ENCODE peak calls at places on chromosomes 16 and 17, in five cellular contexts. N is GM12865, R is uterus, E is mucosa of descending colon, U is kidney. Z is an unnamed sample.

GRCh38 chr17:49515196-49515770 is 20.2 kb downstream of the NGFR start:
- DNase-seq in R (peak), N (peak), U (peak), E (peak), Z (peak)

GRCh38 chr17:81252336-81253329 is 13.5 kb downstream of the NDUFAF8 start:
- DNase-seq in U (peak), E (no peak), N (no peak), R (no peak), Z (no peak)

GRCh38 chr17:64515419-64515818 is 8.6 kb downstream of the CEP95 start:
- DNase-seq in N (no peak), U (no peak), E (no peak), R (no peak), Z (no peak)

GRCh38 chr17:3221850-3222249 is 14.4 kb downstream of the OR1A1 start:
- DNase-seq in R (no peak), N (no peak), U (no peak), E (no peak), Z (no peak)

GRCh38 chr17:56290486-56291118 is 137.3 kb downstream of the ANKFN1 start:
- DNase-seq in E (no peak), R (no peak), U (no peak), N (peak), Z (no peak)

GRCh38 chr16:1645914-1646525 is 32.1 kb upstream of the JPT2 start:
- DNase-seq in U (no peak), E (no peak), R (no peak), N (no peak), Z (no peak)

GRCh38 chr16:81861503-81861902 is 82.4 kb downstream of the PLCG2 start:
- DNase-seq in U (peak), N (no peak), E (no peak), R (no peak), Z (no peak)

GRCh38 chr16:69613283-69614154 is 47.8 kb downstream of the NFAT5 start:
- DNase-seq in N (peak), E (peak), R (no peak), U (no peak), Z (no peak)

GRCh38 chr17:36731806-36732205 is 130.4 kb downstream of the MRM1 start:
- DNase-seq in U (no peak), E (no peak), R (no peak), N (no peak), Z (no peak)

GRCh38 chr16:58661199-58661830 is 23.3 kb downstream of the SLC38A7 start:
- DNase-seq in U (no peak), R (peak), N (peak), E (peak), Z (peak)

GRCh38 chr17:77328823-77329740 is 188.3 kb downstream of the SEC14L1 start:
- DNase-seq in E (peak), N (no peak), R (no peak), U (peak), Z (peak)

DNA sequence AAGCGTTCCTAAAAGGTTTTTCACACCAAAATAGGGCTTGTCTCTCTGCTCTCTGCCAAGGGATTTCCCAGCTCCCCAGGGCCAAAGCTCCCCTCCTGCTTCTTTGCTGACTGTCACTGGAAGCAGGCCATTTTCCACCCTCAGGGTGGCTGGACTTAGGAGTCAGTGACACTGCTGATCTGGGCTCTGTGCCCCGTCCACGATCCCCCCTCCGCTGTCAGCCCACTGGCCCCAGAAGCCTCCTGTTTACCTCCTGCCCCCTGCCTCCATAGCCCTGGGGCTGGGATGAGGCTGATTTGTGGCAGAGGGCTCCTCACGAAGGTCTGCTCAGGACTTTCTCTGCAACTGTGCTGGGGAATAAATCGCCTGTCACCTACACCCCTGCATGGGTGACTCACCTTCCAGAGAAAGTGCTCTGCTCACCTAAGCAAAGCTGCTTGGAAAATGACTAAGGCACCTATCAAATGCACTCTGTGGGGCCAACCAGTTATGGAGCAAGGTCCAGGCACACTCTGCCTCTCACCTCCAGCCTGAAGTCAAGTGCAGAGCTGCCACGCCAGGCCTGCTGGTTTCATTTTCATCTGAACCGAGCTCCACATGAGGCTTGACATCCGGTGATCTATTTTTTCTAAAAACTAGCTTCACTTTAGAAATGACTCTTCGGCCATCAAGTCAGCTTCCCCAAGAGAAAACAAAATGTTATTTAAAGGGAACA is 4.9 kb downstream of the MAP3K14 start:
- DNase-seq in E (peak), N (peak), U (peak), R (peak), Z (peak)
- H3K4me3 ChIP-seq in E (no peak), N (peak), U (peak), R (no peak), Z (no peak)

DNA sequence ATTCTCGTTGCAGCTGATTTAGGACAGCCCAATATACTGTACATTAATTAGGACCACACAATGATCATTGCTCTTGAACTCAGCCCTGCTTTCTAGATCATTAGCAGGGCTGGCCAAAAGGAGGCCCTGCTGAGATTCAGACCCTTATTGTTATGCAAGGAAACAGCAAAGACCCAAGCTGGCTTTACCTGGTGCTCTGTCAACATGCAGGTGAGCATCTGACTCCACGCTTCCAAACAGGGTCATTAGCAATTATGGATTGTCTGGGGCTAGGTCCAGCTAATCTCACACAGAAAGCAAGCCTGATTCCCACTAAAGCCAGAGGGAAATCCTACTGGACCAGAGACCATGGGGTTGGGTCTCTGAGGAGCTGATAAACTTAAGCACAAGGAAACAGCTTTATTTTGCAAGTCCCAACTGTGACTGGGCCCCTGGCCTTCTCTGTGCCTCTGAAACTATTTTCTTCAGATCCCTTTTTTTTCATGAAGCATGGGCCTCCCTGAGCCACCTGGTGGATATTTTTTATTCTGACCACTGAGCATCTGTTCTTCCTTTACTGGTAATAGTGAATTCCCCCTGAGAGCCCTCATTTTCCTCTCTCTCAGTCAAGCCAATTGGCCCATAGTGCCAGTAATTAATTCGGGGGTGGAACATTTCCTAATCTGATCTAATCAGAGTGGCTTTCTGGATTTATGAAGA is 236.1 kb downstream of the GRIN2A start:
- DNase-seq in N (peak), R (no peak), U (no peak), E (peak), Z (no peak)
- TF ChIP-seq CTCF in N (peak), R (no peak), U (no peak), E (no peak), Z (no peak)

GRCh38 chr17:76080207-76080933 is 1.4 kb downstream of the ZACN start:
- DNase-seq in R (no peak), N (no peak), E (no peak), U (peak), Z (no peak)

GRCh38 chr17:76081295-76082210 is 2.6 kb downstream of the ZACN start:
- DNase-seq in U (peak), E (no peak), N (no peak), R (no peak), Z (no peak)

GRCh38 chr17:76078859-76079576 is at the start of gene ZACN:
- DNase-seq in U (peak), R (no peak), N (no peak), E (no peak), Z (no peak)

GRCh38 chr17:76080934-76081287 is 1.9 kb downstream of the ZACN start:
- DNase-seq in N (no peak), E (no peak), R (no peak), U (no peak), Z (no peak)

DNA sequence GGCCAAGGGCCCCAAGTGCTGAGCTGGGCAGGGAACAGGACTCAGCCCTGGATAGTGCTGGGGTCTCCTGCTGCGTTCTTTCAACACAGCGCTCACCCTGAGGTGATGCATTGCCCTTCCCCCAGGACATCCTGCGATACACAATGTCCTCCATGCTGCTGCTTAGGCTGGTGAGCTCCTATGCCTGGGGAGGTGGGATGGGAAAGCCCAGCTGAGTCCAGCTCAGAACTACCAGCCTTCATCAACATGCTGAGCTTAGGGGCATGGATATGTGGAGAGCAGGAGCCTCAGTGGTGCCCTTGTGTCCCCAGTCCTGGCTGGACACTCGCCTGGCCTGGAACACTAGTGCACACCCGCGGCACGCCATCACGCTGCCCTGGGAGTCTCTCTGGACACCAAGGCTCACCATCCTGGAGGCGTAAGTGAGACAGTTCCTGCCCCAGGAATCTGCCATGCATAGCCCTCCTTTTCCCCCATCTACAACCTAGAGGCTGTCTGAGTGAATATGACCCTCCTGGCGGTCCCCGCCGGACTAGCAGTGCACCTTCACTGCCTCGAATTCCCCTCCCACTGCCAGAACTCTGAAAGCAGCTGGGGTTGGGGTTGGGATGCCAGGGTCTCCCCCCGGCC is 710 bp downstream of the ZACN start:
- DNase-seq in U (peak), E (no peak), R (no peak), N (no peak), Z (no peak)
- H3K4me3 ChIP-seq in U (no peak), E (no peak), R (no peak), N (no peak), Z (no peak)

DNA sequence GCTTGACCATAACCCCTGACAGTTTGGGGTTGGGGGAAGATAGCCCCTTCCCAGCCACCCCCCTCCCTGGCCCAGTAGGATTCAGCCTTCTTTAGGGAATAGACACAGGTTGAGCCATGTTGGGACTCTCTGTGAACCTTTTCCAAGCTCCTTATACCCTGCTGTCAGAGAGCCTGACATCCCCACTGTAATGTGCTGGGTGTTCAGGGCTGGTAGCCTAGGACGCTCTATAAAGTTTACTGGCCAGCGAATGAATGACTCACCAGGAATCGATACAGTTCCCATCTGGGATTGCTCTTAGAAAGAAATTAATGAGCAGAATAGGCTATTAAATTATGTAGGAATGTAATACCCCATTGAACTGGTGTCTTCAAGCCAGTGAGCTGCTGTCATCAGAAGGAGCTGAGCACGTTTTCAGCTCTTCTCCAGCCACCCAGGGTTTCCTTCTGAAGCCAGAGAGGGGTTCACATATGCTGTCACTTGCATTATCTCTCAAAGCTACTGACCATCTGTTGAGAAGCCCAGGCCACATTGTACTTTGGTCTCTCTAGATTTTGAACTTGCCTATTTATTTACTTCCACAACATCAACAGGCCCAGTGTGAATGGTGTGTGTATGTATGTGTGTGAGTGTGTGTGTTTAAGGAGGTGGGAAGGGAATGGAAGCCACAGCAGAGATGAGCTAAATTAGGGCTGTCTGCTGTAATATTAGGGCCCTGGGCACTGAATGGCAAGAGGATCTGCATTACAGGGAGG is 64.9 kb downstream of the SPACA3 start:
- DNase-seq in E (no peak), R (no peak), N (no peak), U (no peak), Z (no peak)
- TF ChIP-seq CTCF in E (no peak), R (no peak), N (no peak), U (no peak), Z (no peak)

GRCh38 chr17:58529275-58529674 is 14.8 kb upstream of the MTMR4 start:
- DNase-seq in U (peak), E (no peak), R (no peak), N (no peak), Z (no peak)

GRCh38 chr17:58531661-58532554 is 17.5 kb upstream of the MTMR4 start:
- DNase-seq in N (peak), U (peak), R (peak), E (peak), Z (no peak)

GRCh38 chr17:58531122-58531521 is 16.7 kb upstream of the MTMR4 start:
- DNase-seq in N (no peak), U (peak), R (no peak), E (no peak), Z (no peak)

GRCh38 chr17:58532555-58532951 is 18.1 kb upstream of the MTMR4 start:
- DNase-seq in N (no peak), E (no peak), U (no peak), R (no peak), Z (no peak)

DNA sequence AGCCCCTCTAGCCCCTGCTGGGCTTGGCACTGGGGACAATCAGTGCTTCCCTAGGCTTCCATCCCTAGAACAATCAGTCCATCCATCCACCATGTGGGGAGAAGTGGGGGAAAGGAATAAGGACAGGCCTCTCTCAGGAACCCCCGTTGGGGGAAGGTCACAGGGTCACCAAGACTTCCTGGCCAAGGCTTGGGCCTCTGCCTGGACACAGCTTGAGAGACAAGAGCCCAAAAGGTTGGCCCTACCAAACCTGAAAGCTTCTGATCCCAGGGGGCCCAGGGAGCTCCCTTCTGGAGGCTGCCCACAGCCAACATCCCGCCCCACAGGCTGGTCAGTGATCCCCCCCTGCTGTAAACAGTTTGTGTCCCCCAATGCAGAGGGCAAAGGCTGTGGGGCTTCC is 16.2 kb upstream of the MTMR4 start:
- DNase-seq in E (no peak), R (no peak), U (peak), N (no peak), Z (no peak)
- H3K4me3 ChIP-seq in E (no peak), R (no peak), U (peak), N (no peak), Z (no peak)

GRCh38 chr16:25374556-25374955 is 116.9 kb upstream of the ZKSCAN2 start:
- DNase-seq in R (no peak), N (no peak), E (no peak), U (no peak), Z (no peak)

GRCh38 chr16:25371342-25371741 is 113.7 kb upstream of the ZKSCAN2 start:
- DNase-seq in U (no peak), E (no peak), R (no peak), N (no peak), Z (no peak)

GRCh38 chr16:25367773-25368172 is 110.1 kb upstream of the ZKSCAN2 start:
- DNase-seq in U (no peak), N (no peak), E (no peak), R (no peak), Z (no peak)

GRCh38 chr16:25372716-25373115 is 115.1 kb upstream of the ZKSCAN2 start:
- DNase-seq in U (no peak), R (no peak), E (no peak), N (no peak), Z (no peak)
- TF ChIP-seq CTCF in U (no peak), R (no peak), E (no peak), N (no peak), Z (no peak)

GRCh38 chr16:78676351-78676750 is 576.9 kb downstream of the WWOX start:
- DNase-seq in R (no peak), N (no peak), E (no peak), U (no peak), Z (no peak)
- H3K4me3 ChIP-seq in R (no peak), N (no peak), E (no peak), U (no peak), Z (no peak)

GRCh38 chr17:60109161-60109560 is 30.4 kb upstream of the HEATR6 start:
- DNase-seq in N (no peak), U (no peak), R (no peak), E (no peak), Z (no peak)

GRCh38 chr17:60106377-60107059 is 27.8 kb upstream of the HEATR6 start:
- DNase-seq in R (no peak), E (no peak), U (no peak), N (peak), Z (peak)

GRCh38 chr17:60108712-60109111 is 30.0 kb upstream of the HEATR6 start:
- DNase-seq in N (no peak), E (no peak), R (no peak), U (no peak), Z (no peak)

GRCh38 chr17:60110586-60110985 is 31.9 kb upstream of the HEATR6 start:
- DNase-seq in N (no peak), R (no peak), E (no peak), U (no peak), Z (no peak)

DNA sequence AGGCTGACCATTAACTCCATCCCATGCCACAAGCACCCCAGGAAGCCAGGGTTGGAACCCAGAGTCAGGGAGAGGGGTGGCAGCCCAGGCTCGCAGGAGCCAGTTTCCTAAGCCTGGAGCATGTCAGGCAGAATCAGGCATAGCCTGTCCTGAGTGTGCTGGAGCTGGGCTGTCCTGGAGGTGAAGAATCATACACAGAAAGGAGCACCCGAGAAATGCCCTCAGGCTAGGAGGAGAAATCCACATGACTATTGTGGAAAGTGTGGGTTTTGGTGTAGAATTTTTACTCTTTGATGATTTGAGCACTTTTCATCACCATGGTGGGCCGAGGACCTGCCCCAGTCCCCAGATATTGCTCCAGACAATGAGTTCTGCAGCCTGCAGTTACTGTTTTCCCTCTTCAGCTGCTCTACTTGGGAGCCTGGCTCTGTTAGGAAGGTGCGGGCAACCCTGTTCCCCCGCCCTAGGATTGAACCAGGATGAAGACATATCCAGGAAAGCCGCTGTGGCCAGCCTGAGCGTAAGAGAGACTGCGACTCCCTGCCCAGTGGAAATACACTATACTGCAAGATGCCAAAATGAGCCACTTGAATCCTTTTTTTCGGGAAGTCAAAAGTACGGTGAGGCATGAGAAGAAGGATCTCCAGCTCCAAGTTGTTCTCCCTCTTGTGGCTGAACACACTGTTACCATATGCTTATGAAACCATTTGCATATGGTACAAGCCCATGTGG is 29.0 kb upstream of the HEATR6 start:
- DNase-seq in N (no peak), R (no peak), U (no peak), E (no peak), Z (peak)
- TF ChIP-seq CTCF in N (no peak), R (no peak), U (no peak), E (no peak), Z (no peak)

GRCh38 chr16:83137894-83138293 is 511.1 kb downstream of the CDH13 start:
- DNase-seq in N (no peak), R (no peak), U (no peak), E (no peak), Z (no peak)

GRCh38 chr16:83136419-83136818 is 509.6 kb downstream of the CDH13 start:
- DNase-seq in E (no peak), N (no peak), R (peak), U (no peak), Z (no peak)

GRCh38 chr16:83137326-83137770 is 510.6 kb downstream of the CDH13 start:
- DNase-seq in E (peak), N (peak), U (no peak), R (peak), Z (no peak)

GRCh38 chr16:83138512-83138911 is 511.7 kb downstream of the CDH13 start:
- DNase-seq in U (no peak), E (no peak), N (no peak), R (no peak), Z (no peak)

DNA sequence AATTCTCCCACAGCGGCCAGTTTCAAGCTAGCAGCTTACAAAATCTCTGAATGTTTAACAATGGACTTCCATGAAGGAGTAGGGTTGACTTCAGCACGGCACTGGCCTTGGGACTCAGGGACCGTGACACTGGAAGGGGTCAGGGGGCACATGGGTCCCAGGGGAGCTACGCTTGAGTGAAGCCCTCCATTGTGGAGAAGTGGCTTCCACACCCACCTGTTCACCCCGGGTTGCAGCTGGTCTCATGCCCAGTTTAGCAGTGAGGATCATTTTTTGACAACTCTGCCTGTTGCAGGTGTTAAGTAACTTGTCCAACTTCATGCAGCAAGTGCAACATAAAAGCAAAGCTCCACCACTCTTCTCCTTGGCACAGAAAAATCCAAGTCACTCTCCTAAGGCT is 510.2 kb downstream of the CDH13 start:
- DNase-seq in R (peak), U (no peak), E (no peak), N (no peak), Z (no peak)
- H3K4me3 ChIP-seq in R (peak), U (peak), E (no peak), N (no peak), Z (no peak)

GRCh38 chr16:4455951-4456350 is 18.5 kb downstream of the NMRAL1 start:
- DNase-seq in E (no peak), N (no peak), U (no peak), R (no peak), Z (no peak)
- TF ChIP-seq CTCF in E (no peak), N (no peak), U (no peak), R (no peak), Z (no peak)